ENCODE peak calls at places on chromosome 7, in seven cellular contexts. One of them, this sample, is unnamed.
A peak's percentile ranks its signal among the peaks of the same experiment; 100 is the strongest.

GRCh38 chr7:154912921-154913644 is 89.8 kb downstream of the PAXIP1 start:
- DNase-seq in PC-3: no peak
- DNase-seq in astrocyte: no peak
- DNase-seq in naive thymus-derived CD4-positive, alpha-beta T cell: no peak
- DNase-seq in uterus: no peak
- DNase-seq in neural progenitor cell: no peak
- DNase-seq in ovary: no peak
- DNase-seq in this sample: no peak

GRCh38 chr7:92595281-92595680 is 5.1 kb upstream of the FAM133B start:
- DNase-seq in PC-3: peak; percentile 79
- DNase-seq in astrocyte: peak; percentile 34
- DNase-seq in naive thymus-derived CD4-positive, alpha-beta T cell: no peak
- DNase-seq in uterus: no peak
- DNase-seq in neural progenitor cell: no peak
- DNase-seq in ovary: no peak
- DNase-seq in this sample: peak; percentile 14

GRCh38 chr7:85186083-85186520 is 754 bp downstream of the SEMA3D start:
- DNase-seq in PC-3: peak; percentile 62
- DNase-seq in astrocyte: peak; percentile 59
- DNase-seq in naive thymus-derived CD4-positive, alpha-beta T cell: no peak
- DNase-seq in uterus: no peak
- DNase-seq in neural progenitor cell: peak; percentile 69
- DNase-seq in ovary: peak; percentile 37
- DNase-seq in this sample: peak; percentile 30

GRCh38 chr7:96216373-96216772 is 105.5 kb downstream of the SLC25A13 start:
- DNase-seq in PC-3: no peak
- DNase-seq in astrocyte: no peak
- DNase-seq in naive thymus-derived CD4-positive, alpha-beta T cell: no peak
- DNase-seq in uterus: no peak
- DNase-seq in neural progenitor cell: no peak
- DNase-seq in ovary: no peak
- DNase-seq in this sample: no peak

GRCh38 chr7:140435252-140435895 is 31.5 kb downstream of the RAB19 start:
- DNase-seq in PC-3: no peak
- DNase-seq in astrocyte: no peak
- DNase-seq in naive thymus-derived CD4-positive, alpha-beta T cell: no peak
- DNase-seq in uterus: no peak
- DNase-seq in neural progenitor cell: no peak
- DNase-seq in ovary: no peak
- DNase-seq in this sample: no peak

GRCh38 chr7:129163875-129164544 is 19.5 kb downstream of the TSPAN33 start:
- DNase-seq in PC-3: peak; percentile 61
- DNase-seq in astrocyte: peak; percentile 38
- DNase-seq in naive thymus-derived CD4-positive, alpha-beta T cell: peak; percentile 33
- DNase-seq in uterus: no peak
- DNase-seq in neural progenitor cell: peak; percentile 57
- DNase-seq in ovary: no peak
- DNase-seq in this sample: no peak

GRCh38 chr7:149853157-149853556 is 15.0 kb downstream of the ZNF862 start:
- DNase-seq in PC-3: no peak
- DNase-seq in astrocyte: peak; percentile 82
- DNase-seq in naive thymus-derived CD4-positive, alpha-beta T cell: no peak
- DNase-seq in uterus: no peak
- DNase-seq in neural progenitor cell: no peak
- DNase-seq in ovary: no peak
- DNase-seq in this sample: no peak

GRCh38 chr7:87155788-87156187 is 3.5 kb downstream of the DMTF1 start:
- DNase-seq in PC-3: no peak
- DNase-seq in astrocyte: peak; percentile 14
- DNase-seq in naive thymus-derived CD4-positive, alpha-beta T cell: no peak
- DNase-seq in uterus: no peak
- DNase-seq in neural progenitor cell: no peak
- DNase-seq in ovary: no peak
- DNase-seq in this sample: no peak

GRCh38 chr7:41942468-41943097 is 239.7 kb upstream of the INHBA start:
- DNase-seq in PC-3: peak; percentile 46
- DNase-seq in astrocyte: no peak
- DNase-seq in naive thymus-derived CD4-positive, alpha-beta T cell: no peak
- DNase-seq in uterus: peak; percentile 42
- DNase-seq in neural progenitor cell: peak; percentile 16
- DNase-seq in ovary: peak; percentile 51
- DNase-seq in this sample: peak; percentile 78

GRCh38 chr7:94395141-94396041 is 696 bp downstream of the COL1A2 start:
- DNase-seq in PC-3: peak; percentile 80
- DNase-seq in astrocyte: peak; percentile 70
- DNase-seq in naive thymus-derived CD4-positive, alpha-beta T cell: no peak
- DNase-seq in uterus: peak; percentile 85
- DNase-seq in neural progenitor cell: peak; percentile 79
- DNase-seq in ovary: peak; percentile 80
- DNase-seq in this sample: peak; percentile 30

GRCh38 chr7:16668049-16668858 is 22.3 kb downstream of the BZW2 start:
- DNase-seq in PC-3: peak; percentile 99
- DNase-seq in astrocyte: peak; percentile 100
- DNase-seq in naive thymus-derived CD4-positive, alpha-beta T cell: no peak
- DNase-seq in uterus: peak; percentile 87
- DNase-seq in neural progenitor cell: no peak
- DNase-seq in ovary: peak; percentile 76
- DNase-seq in this sample: peak; percentile 90

GRCh38 chr7:77321300-77321699 is 94.8 kb downstream of the GSAP start:
- DNase-seq in PC-3: no peak
- DNase-seq in astrocyte: no peak
- DNase-seq in naive thymus-derived CD4-positive, alpha-beta T cell: no peak
- DNase-seq in uterus: no peak
- DNase-seq in neural progenitor cell: no peak
- DNase-seq in ovary: no peak
- DNase-seq in this sample: no peak

GRCh38 chr7:122577449-122578003 is 121.4 kb downstream of the RNF133 start:
- DNase-seq in PC-3: no peak
- DNase-seq in astrocyte: no peak
- DNase-seq in naive thymus-derived CD4-positive, alpha-beta T cell: no peak
- DNase-seq in uterus: no peak
- DNase-seq in neural progenitor cell: no peak
- DNase-seq in ovary: no peak
- DNase-seq in this sample: no peak

GRCh38 chr7:23220690-23221305 is 25.8 kb upstream of the GPNMB start:
- DNase-seq in PC-3: no peak
- DNase-seq in astrocyte: no peak
- DNase-seq in naive thymus-derived CD4-positive, alpha-beta T cell: no peak
- DNase-seq in uterus: no peak
- DNase-seq in neural progenitor cell: peak; percentile 20
- DNase-seq in ovary: no peak
- DNase-seq in this sample: no peak

GRCh38 chr7:28570113-28570969 is 158.0 kb downstream of the CREB5 start:
- DNase-seq in PC-3: no peak
- DNase-seq in astrocyte: no peak
- DNase-seq in naive thymus-derived CD4-positive, alpha-beta T cell: no peak
- DNase-seq in uterus: no peak
- DNase-seq in neural progenitor cell: no peak
- DNase-seq in ovary: no peak
- DNase-seq in this sample: no peak

GRCh38 chr7:146635200-146636032 is 518.8 kb downstream of the CNTNAP2 start:
- DNase-seq in PC-3: peak; percentile 27
- DNase-seq in astrocyte: no peak
- DNase-seq in naive thymus-derived CD4-positive, alpha-beta T cell: no peak
- DNase-seq in uterus: no peak
- DNase-seq in neural progenitor cell: peak; percentile 63
- DNase-seq in ovary: no peak
- DNase-seq in this sample: no peak

GRCh38 chr7:147492621-147493020 is 1097.9 kb upstream of the C7orf33 start:
- DNase-seq in PC-3: peak; percentile 88
- DNase-seq in astrocyte: peak; percentile 49
- DNase-seq in naive thymus-derived CD4-positive, alpha-beta T cell: no peak
- DNase-seq in uterus: no peak
- DNase-seq in neural progenitor cell: no peak
- DNase-seq in ovary: no peak
- DNase-seq in this sample: peak; percentile 54

GRCh38 chr7:93011351-93012294 is 106.2 kb downstream of the SAMD9 start:
- DNase-seq in PC-3: peak; percentile 87
- DNase-seq in astrocyte: peak; percentile 100
- DNase-seq in naive thymus-derived CD4-positive, alpha-beta T cell: no peak
- DNase-seq in uterus: no peak
- DNase-seq in neural progenitor cell: no peak
- DNase-seq in ovary: no peak
- DNase-seq in this sample: peak; percentile 52

GRCh38 chr7:94160719-94161435 is 156.7 kb upstream of the BET1 start:
- DNase-seq in PC-3: no peak
- DNase-seq in astrocyte: no peak
- DNase-seq in naive thymus-derived CD4-positive, alpha-beta T cell: no peak
- DNase-seq in uterus: no peak
- DNase-seq in neural progenitor cell: no peak
- DNase-seq in ovary: no peak
- DNase-seq in this sample: no peak

GRCh38 chr7:65250697-65251395 is 122.8 kb upstream of the ZNF92 start:
- DNase-seq in PC-3: no peak
- DNase-seq in astrocyte: no peak
- DNase-seq in naive thymus-derived CD4-positive, alpha-beta T cell: no peak
- DNase-seq in uterus: no peak
- DNase-seq in neural progenitor cell: no peak
- DNase-seq in ovary: no peak
- DNase-seq in this sample: no peak

GRCh38 chr7:100894860-100895700 is 608 bp downstream of the ACHE start:
- DNase-seq in PC-3: peak; percentile 38
- DNase-seq in astrocyte: no peak
- DNase-seq in naive thymus-derived CD4-positive, alpha-beta T cell: peak; percentile 47
- DNase-seq in uterus: no peak
- DNase-seq in neural progenitor cell: peak; percentile 93
- DNase-seq in ovary: peak; percentile 71
- DNase-seq in this sample: no peak

GRCh38 chr7:155985518-155986427 is 173.5 kb upstream of the SHH start:
- DNase-seq in PC-3: no peak
- DNase-seq in astrocyte: no peak
- DNase-seq in naive thymus-derived CD4-positive, alpha-beta T cell: no peak
- DNase-seq in uterus: no peak
- DNase-seq in neural progenitor cell: no peak
- DNase-seq in ovary: no peak
- DNase-seq in this sample: no peak

GRCh38 chr7:91557789-91558396 is 293.7 kb downstream of the FZD1 start:
- DNase-seq in PC-3: peak; percentile 98
- DNase-seq in astrocyte: peak; percentile 97
- DNase-seq in naive thymus-derived CD4-positive, alpha-beta T cell: no peak
- DNase-seq in uterus: peak; percentile 66
- DNase-seq in neural progenitor cell: no peak
- DNase-seq in ovary: no peak
- DNase-seq in this sample: peak; percentile 89

GRCh38 chr7:111407258-111407657 is 155.0 kb downstream of the IMMP2L start:
- DNase-seq in PC-3: no peak
- DNase-seq in astrocyte: no peak
- DNase-seq in naive thymus-derived CD4-positive, alpha-beta T cell: no peak
- DNase-seq in uterus: no peak
- DNase-seq in neural progenitor cell: no peak
- DNase-seq in ovary: no peak
- DNase-seq in this sample: no peak

GRCh38 chr7:111405621-111406020 is 156.7 kb downstream of the IMMP2L start:
- DNase-seq in PC-3: no peak
- DNase-seq in astrocyte: no peak
- DNase-seq in naive thymus-derived CD4-positive, alpha-beta T cell: no peak
- DNase-seq in uterus: no peak
- DNase-seq in neural progenitor cell: no peak
- DNase-seq in ovary: no peak
- DNase-seq in this sample: no peak

GRCh38 chr7:111409714-111410422 is 152.4 kb downstream of the IMMP2L start:
- DNase-seq in PC-3: no peak
- DNase-seq in astrocyte: peak; percentile 71
- DNase-seq in naive thymus-derived CD4-positive, alpha-beta T cell: no peak
- DNase-seq in uterus: no peak
- DNase-seq in neural progenitor cell: no peak
- DNase-seq in ovary: no peak
- DNase-seq in this sample: no peak

GRCh38 chr7:111410899-111411298 is 151.4 kb downstream of the IMMP2L start:
- DNase-seq in PC-3: no peak
- DNase-seq in astrocyte: no peak
- DNase-seq in naive thymus-derived CD4-positive, alpha-beta T cell: no peak
- DNase-seq in uterus: no peak
- DNase-seq in neural progenitor cell: no peak
- DNase-seq in ovary: no peak
- DNase-seq in this sample: no peak

GRCh38 chr7:111408726-111409125 is 153.6 kb downstream of the IMMP2L start:
- DNase-seq in PC-3: no peak
- DNase-seq in astrocyte: no peak
- DNase-seq in naive thymus-derived CD4-positive, alpha-beta T cell: no peak
- DNase-seq in uterus: no peak
- DNase-seq in neural progenitor cell: no peak
- DNase-seq in ovary: no peak
- DNase-seq in this sample: no peak
- H3K9me3 ChIP-seq in PC-3: no peaks in the 10 kb centered on the region
- H3K9me3 ChIP-seq in astrocyte: no peaks in the 10 kb centered on the region
- H3K9me3 ChIP-seq in naive thymus-derived CD4-positive, alpha-beta T cell: no peaks in the 10 kb centered on the region
- H3K9me3 ChIP-seq in uterus: no peaks in the 10 kb centered on the region
- H3K9me3 ChIP-seq in neural progenitor cell: no peaks in the 10 kb centered on the region
- H3K9me3 ChIP-seq in ovary: no peaks in the 10 kb centered on the region
- H3K9me3 ChIP-seq in this sample: no peaks in the 10 kb centered on the region

GRCh38 chr7:258476-259190 is 31.3 kb upstream of the FOXL3 start:
- DNase-seq in PC-3: no peak
- DNase-seq in astrocyte: no peak
- DNase-seq in naive thymus-derived CD4-positive, alpha-beta T cell: no peak
- DNase-seq in uterus: no peak
- DNase-seq in neural progenitor cell: no peak
- DNase-seq in ovary: no peak
- DNase-seq in this sample: no peak
- H3K4me3 ChIP-seq in PC-3: no peak overlapping the region
- H3K4me3 ChIP-seq in astrocyte: no peak overlapping the region
- H3K4me3 ChIP-seq in naive thymus-derived CD4-positive, alpha-beta T cell: no peak overlapping the region
- H3K4me3 ChIP-seq in uterus: no peak overlapping the region
- H3K4me3 ChIP-seq in neural progenitor cell: no peak overlapping the region
- H3K4me3 ChIP-seq in ovary: no peak overlapping the region
- H3K4me3 ChIP-seq in this sample: no peak overlapping the region

GRCh38 chr7:145464287-145464686 is 628.4 kb upstream of the TPK1 start:
- DNase-seq in PC-3: no peak
- DNase-seq in astrocyte: no peak
- DNase-seq in naive thymus-derived CD4-positive, alpha-beta T cell: no peak
- DNase-seq in uterus: no peak
- DNase-seq in neural progenitor cell: no peak
- DNase-seq in ovary: no peak
- DNase-seq in this sample: no peak
- H3K36me3 ChIP-seq in PC-3: no peaks in the 10 kb centered on the region
- H3K36me3 ChIP-seq in astrocyte: no peaks in the 10 kb centered on the region
- H3K36me3 ChIP-seq in naive thymus-derived CD4-positive, alpha-beta T cell: no peaks in the 10 kb centered on the region
- H3K36me3 ChIP-seq in uterus: no peaks in the 10 kb centered on the region
- H3K36me3 ChIP-seq in neural progenitor cell: no peaks in the 10 kb centered on the region
- H3K36me3 ChIP-seq in ovary: no peaks in the 10 kb centered on the region
- H3K36me3 ChIP-seq in this sample: no peaks in the 10 kb centered on the region

GRCh38 chr7:67907792-67908191 is 911.2 kb downstream of the TYW1 start:
- DNase-seq in PC-3: no peak
- DNase-seq in astrocyte: no peak
- DNase-seq in naive thymus-derived CD4-positive, alpha-beta T cell: no peak
- DNase-seq in uterus: no peak
- DNase-seq in neural progenitor cell: no peak
- DNase-seq in ovary: no peak
- DNase-seq in this sample: no peak

GRCh38 chr7:67896721-67897120 is 900.1 kb downstream of the TYW1 start:
- DNase-seq in PC-3: no peak
- DNase-seq in astrocyte: no peak
- DNase-seq in naive thymus-derived CD4-positive, alpha-beta T cell: no peak
- DNase-seq in uterus: no peak
- DNase-seq in neural progenitor cell: no peak
- DNase-seq in ovary: no peak
- DNase-seq in this sample: no peak

GRCh38 chr7:67900456-67900855 is 903.8 kb downstream of the TYW1 start:
- DNase-seq in PC-3: no peak
- DNase-seq in astrocyte: no peak
- DNase-seq in naive thymus-derived CD4-positive, alpha-beta T cell: no peak
- DNase-seq in uterus: no peak
- DNase-seq in neural progenitor cell: no peak
- DNase-seq in ovary: no peak
- DNase-seq in this sample: no peak

GRCh38 chr7:67902143-67902542 is 905.5 kb downstream of the TYW1 start:
- DNase-seq in PC-3: no peak
- DNase-seq in astrocyte: no peak
- DNase-seq in naive thymus-derived CD4-positive, alpha-beta T cell: no peak
- DNase-seq in uterus: no peak
- DNase-seq in neural progenitor cell: no peak
- DNase-seq in ovary: no peak
- DNase-seq in this sample: no peak
- H3K9me3 ChIP-seq in PC-3: no peaks in the 10 kb centered on the region
- H3K9me3 ChIP-seq in astrocyte: no peaks in the 10 kb centered on the region
- H3K9me3 ChIP-seq in naive thymus-derived CD4-positive, alpha-beta T cell: no peaks in the 10 kb centered on the region
- H3K9me3 ChIP-seq in uterus: no peaks in the 10 kb centered on the region
- H3K9me3 ChIP-seq in neural progenitor cell: no peaks in the 10 kb centered on the region
- H3K9me3 ChIP-seq in ovary: no peaks in the 10 kb centered on the region
- H3K9me3 ChIP-seq in this sample: no peaks in the 10 kb centered on the region